ENCODE peak calls at places on chromosomes 5 and 9, in nine cellular contexts. One of them, this sample, is unnamed.

GRCh38 chr9:133429641-133430161 is 7.5 kb downstream of the ADAMTS13 start:
- DNase-seq in A673: no peak
- DNase-seq in lower lobe of right lung: no peak
- DNase-seq in neural progenitor cell: peak
- DNase-seq in HCT116: no peak
- DNase-seq in IMR-90: peak
- DNase-seq in psoas muscle: no peak
- DNase-seq in esophagus squamous epithelium: no peak
- DNase-seq in left ventricle myocardium inferior: no peak
- DNase-seq in this sample: no peak

GRCh38 chr5:135219868-135220267 is 179.2 kb downstream of the MACROH2A1 start:
- DNase-seq in A673: no peak
- DNase-seq in lower lobe of right lung: no peak
- DNase-seq in neural progenitor cell: no peak
- DNase-seq in HCT116: no peak
- DNase-seq in IMR-90: no peak
- DNase-seq in psoas muscle: no peak
- DNase-seq in esophagus squamous epithelium: no peak
- DNase-seq in left ventricle myocardium inferior: no peak
- DNase-seq in this sample: no peak

GRCh38 chr9:127455299-127455992 is 4.1 kb downstream of the LRSAM1 start:
- DNase-seq in A673: no peak
- DNase-seq in lower lobe of right lung: peak
- DNase-seq in neural progenitor cell: no peak
- DNase-seq in HCT116: no peak
- DNase-seq in IMR-90: no peak
- DNase-seq in psoas muscle: peak
- DNase-seq in esophagus squamous epithelium: no peak
- DNase-seq in left ventricle myocardium inferior: peak
- DNase-seq in this sample: peak

GRCh38 chr9:79858509-79858908 is 286.7 kb downstream of the TLE4 start:
- DNase-seq in A673: no peak
- DNase-seq in lower lobe of right lung: no peak
- DNase-seq in neural progenitor cell: no peak
- DNase-seq in HCT116: no peak
- DNase-seq in IMR-90: peak
- DNase-seq in psoas muscle: no peak
- DNase-seq in esophagus squamous epithelium: no peak
- DNase-seq in left ventricle myocardium inferior: no peak
- DNase-seq in this sample: no peak

GRCh38 chr9:126412945-126413344 is 86.3 kb downstream of the MVB12B start:
- DNase-seq in A673: no peak
- DNase-seq in lower lobe of right lung: no peak
- DNase-seq in neural progenitor cell: no peak
- DNase-seq in HCT116: no peak
- DNase-seq in IMR-90: no peak
- DNase-seq in psoas muscle: no peak
- DNase-seq in esophagus squamous epithelium: no peak
- DNase-seq in left ventricle myocardium inferior: no peak
- DNase-seq in this sample: no peak

GRCh38 chr9:15262581-15262980 is 44.4 kb downstream of the TTC39B start:
- DNase-seq in A673: no peak
- DNase-seq in lower lobe of right lung: no peak
- DNase-seq in neural progenitor cell: no peak
- DNase-seq in HCT116: no peak
- DNase-seq in IMR-90: no peak
- DNase-seq in psoas muscle: no peak
- DNase-seq in esophagus squamous epithelium: no peak
- DNase-seq in left ventricle myocardium inferior: no peak
- DNase-seq in this sample: no peak

GRCh38 chr9:137323531-137324331 is 21.7 kb upstream of the NRARP start:
- DNase-seq in A673: no peak
- DNase-seq in lower lobe of right lung: no peak
- DNase-seq in neural progenitor cell: no peak
- DNase-seq in HCT116: no peak
- DNase-seq in IMR-90: no peak
- DNase-seq in psoas muscle: no peak
- DNase-seq in esophagus squamous epithelium: no peak
- DNase-seq in left ventricle myocardium inferior: no peak
- DNase-seq in this sample: no peak

GRCh38 chr9:36818965-36819870 is 214.8 kb downstream of the PAX5 start:
- DNase-seq in A673: no peak
- DNase-seq in lower lobe of right lung: no peak
- DNase-seq in neural progenitor cell: peak
- DNase-seq in HCT116: no peak
- DNase-seq in IMR-90: no peak
- DNase-seq in psoas muscle: no peak
- DNase-seq in esophagus squamous epithelium: no peak
- DNase-seq in left ventricle myocardium inferior: no peak
- DNase-seq in this sample: no peak

GRCh38 chr5:168263108-168263507 is 28.3 kb upstream of the WWC1 start:
- DNase-seq in A673: no peak
- DNase-seq in lower lobe of right lung: no peak
- DNase-seq in neural progenitor cell: peak
- DNase-seq in HCT116: no peak
- DNase-seq in IMR-90: no peak
- DNase-seq in psoas muscle: no peak
- DNase-seq in esophagus squamous epithelium: no peak
- DNase-seq in left ventricle myocardium inferior: no peak
- DNase-seq in this sample: no peak

GRCh38 chr9:94872921-94873511 is 146.5 kb downstream of the AOPEP start:
- DNase-seq in A673: no peak
- DNase-seq in lower lobe of right lung: no peak
- DNase-seq in neural progenitor cell: no peak
- DNase-seq in HCT116: no peak
- DNase-seq in IMR-90: no peak
- DNase-seq in psoas muscle: no peak
- DNase-seq in esophagus squamous epithelium: no peak
- DNase-seq in left ventricle myocardium inferior: no peak
- DNase-seq in this sample: no peak

DNA sequence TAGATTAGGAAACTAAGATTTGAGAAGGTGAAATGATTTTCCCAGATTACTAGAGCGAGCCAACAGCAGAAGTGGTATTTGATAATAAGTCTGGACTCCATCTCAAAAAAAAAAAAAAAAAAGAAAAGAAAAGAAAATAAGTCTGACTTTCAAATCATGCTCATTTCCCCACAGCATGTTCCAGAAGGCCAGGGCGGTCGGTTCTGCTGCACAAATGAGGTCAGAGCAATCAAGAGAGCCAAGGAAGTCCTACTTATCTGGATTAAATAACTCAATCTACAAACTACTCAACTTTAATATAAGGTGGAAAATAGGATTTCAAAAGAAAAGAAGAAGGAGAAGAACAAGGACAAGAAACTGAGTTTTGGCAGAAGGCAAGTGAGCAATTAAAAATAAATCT is 130.4 kb upstream of the RASA1 start:
- DNase-seq in A673: no peak
- DNase-seq in lower lobe of right lung: no peak
- DNase-seq in neural progenitor cell: no peak
- DNase-seq in HCT116: no peak
- DNase-seq in IMR-90: no peak
- DNase-seq in psoas muscle: peak
- DNase-seq in esophagus squamous epithelium: no peak
- DNase-seq in left ventricle myocardium inferior: peak
- DNase-seq in this sample: no peak
- H3K27ac ChIP-seq in A673: no peak
- H3K27ac ChIP-seq in lower lobe of right lung: no peak
- H3K27ac ChIP-seq in neural progenitor cell: no peak
- H3K27ac ChIP-seq in HCT116: no peak
- H3K27ac ChIP-seq in IMR-90: no peak
- H3K27ac ChIP-seq in psoas muscle: no peak
- H3K27ac ChIP-seq in esophagus squamous epithelium: no peak
- H3K27ac ChIP-seq in left ventricle myocardium inferior: peak
- H3K27ac ChIP-seq in this sample: no peak

DNA sequence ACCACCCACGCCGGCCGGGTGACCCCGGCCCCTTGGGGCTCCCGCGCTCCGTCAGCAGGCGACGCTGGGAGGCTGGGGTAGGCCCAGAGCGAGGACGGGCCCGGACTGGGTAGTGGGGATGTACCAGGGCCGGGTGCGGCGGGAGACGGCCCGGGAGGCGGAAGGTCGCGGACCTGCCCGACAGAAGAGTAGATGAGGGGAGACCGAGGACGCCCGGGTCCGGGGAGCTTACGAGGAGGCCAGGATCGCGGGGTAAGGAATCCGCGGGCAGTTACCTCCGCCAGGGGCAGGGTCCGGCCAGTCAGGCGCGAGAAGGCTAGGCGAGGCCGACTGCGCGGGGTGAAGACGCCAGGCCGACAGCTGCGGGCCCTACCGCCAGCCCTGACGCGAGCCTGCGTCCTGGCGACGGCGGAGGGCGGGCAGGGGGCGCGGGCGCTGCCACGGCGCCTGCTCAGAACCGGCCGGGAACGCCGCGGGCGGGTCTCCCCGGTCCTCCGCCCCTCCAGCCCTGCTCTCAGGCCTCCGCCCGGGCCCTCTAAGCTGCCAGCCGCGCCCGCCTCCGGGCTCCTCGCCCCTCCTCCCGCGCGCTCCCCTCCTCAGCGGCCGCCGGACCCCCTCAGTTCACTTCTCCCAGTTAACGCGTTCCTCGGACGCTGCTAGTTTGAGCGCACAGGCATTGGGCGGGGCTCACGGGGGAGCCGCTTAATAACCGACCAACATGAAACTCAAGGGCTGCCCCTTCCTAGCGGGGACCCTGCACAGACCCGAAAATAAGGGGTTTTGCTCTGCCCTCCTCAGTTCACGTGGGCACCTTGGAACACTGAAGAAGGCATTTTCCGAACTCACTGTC is at the start of gene CPLANE1:
- DNase-seq in A673: peak
- DNase-seq in lower lobe of right lung: peak
- DNase-seq in neural progenitor cell: peak
- DNase-seq in HCT116: no peak
- DNase-seq in IMR-90: peak
- DNase-seq in psoas muscle: peak
- DNase-seq in esophagus squamous epithelium: peak
- DNase-seq in left ventricle myocardium inferior: peak
- DNase-seq in this sample: no peak
- TF ChIP-seq CTCF in A673: no peak
- TF ChIP-seq CTCF in lower lobe of right lung: no peak
- TF ChIP-seq CTCF in neural progenitor cell: peak
- TF ChIP-seq CTCF in HCT116: no peak
- TF ChIP-seq CTCF in IMR-90: no peak
- TF ChIP-seq CTCF in psoas muscle: peak
- TF ChIP-seq CTCF in esophagus squamous epithelium: no peak
- TF ChIP-seq CTCF in left ventricle myocardium inferior: peak
- TF ChIP-seq CTCF in this sample: no peak

GRCh38 chr9:33129251-33129885 is 37.8 kb downstream of the B4GALT1 start:
- DNase-seq in A673: no peak
- DNase-seq in lower lobe of right lung: no peak
- DNase-seq in neural progenitor cell: no peak
- DNase-seq in HCT116: no peak
- DNase-seq in IMR-90: no peak
- DNase-seq in psoas muscle: no peak
- DNase-seq in esophagus squamous epithelium: no peak
- DNase-seq in left ventricle myocardium inferior: no peak
- DNase-seq in this sample: no peak

GRCh38 chr9:33128570-33128969 is 38.6 kb downstream of the B4GALT1 start:
- DNase-seq in A673: no peak
- DNase-seq in lower lobe of right lung: no peak
- DNase-seq in neural progenitor cell: no peak
- DNase-seq in HCT116: no peak
- DNase-seq in IMR-90: no peak
- DNase-seq in psoas muscle: no peak
- DNase-seq in esophagus squamous epithelium: no peak
- DNase-seq in left ventricle myocardium inferior: no peak
- DNase-seq in this sample: no peak

GRCh38 chr9:33130961-33131360 is 36.2 kb downstream of the B4GALT1 start:
- DNase-seq in A673: no peak
- DNase-seq in lower lobe of right lung: no peak
- DNase-seq in neural progenitor cell: no peak
- DNase-seq in HCT116: no peak
- DNase-seq in IMR-90: no peak
- DNase-seq in psoas muscle: no peak
- DNase-seq in esophagus squamous epithelium: no peak
- DNase-seq in left ventricle myocardium inferior: no peak
- DNase-seq in this sample: no peak

GRCh38 chr9:33130501-33130900 is 36.6 kb downstream of the B4GALT1 start:
- DNase-seq in A673: peak
- DNase-seq in lower lobe of right lung: no peak
- DNase-seq in neural progenitor cell: no peak
- DNase-seq in HCT116: no peak
- DNase-seq in IMR-90: peak
- DNase-seq in psoas muscle: no peak
- DNase-seq in esophagus squamous epithelium: no peak
- DNase-seq in left ventricle myocardium inferior: no peak
- DNase-seq in this sample: no peak

DNA sequence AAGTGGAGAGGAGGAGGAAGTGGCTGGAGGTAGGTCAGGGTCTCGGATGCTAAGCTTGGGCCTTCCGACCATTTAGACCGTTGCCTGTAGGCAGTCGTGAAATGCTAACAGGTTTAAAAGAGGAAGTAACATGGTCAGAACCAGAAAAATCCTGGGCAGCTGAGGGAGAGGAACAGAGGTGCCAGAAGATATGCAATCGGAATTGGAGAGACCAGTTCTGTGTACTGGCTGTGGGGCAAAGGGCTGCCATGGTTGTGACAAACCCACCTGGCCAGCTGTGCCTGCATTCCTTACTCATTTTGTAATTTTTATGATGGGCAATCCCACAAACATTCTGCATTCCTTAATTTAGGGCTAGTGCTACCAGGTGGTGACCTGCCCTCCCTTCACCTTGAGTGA is 37.3 kb downstream of the B4GALT1 start:
- DNase-seq in A673: no peak
- DNase-seq in lower lobe of right lung: no peak
- DNase-seq in neural progenitor cell: no peak
- DNase-seq in HCT116: no peak
- DNase-seq in IMR-90: no peak
- DNase-seq in psoas muscle: no peak
- DNase-seq in esophagus squamous epithelium: no peak
- DNase-seq in left ventricle myocardium inferior: no peak
- DNase-seq in this sample: no peak
- H3K27ac ChIP-seq in A673: no peak
- H3K27ac ChIP-seq in lower lobe of right lung: peak
- H3K27ac ChIP-seq in neural progenitor cell: no peak
- H3K27ac ChIP-seq in HCT116: no peak
- H3K27ac ChIP-seq in IMR-90: no peak
- H3K27ac ChIP-seq in psoas muscle: no peak
- H3K27ac ChIP-seq in esophagus squamous epithelium: peak
- H3K27ac ChIP-seq in left ventricle myocardium inferior: peak
- H3K27ac ChIP-seq in this sample: no peak

DNA sequence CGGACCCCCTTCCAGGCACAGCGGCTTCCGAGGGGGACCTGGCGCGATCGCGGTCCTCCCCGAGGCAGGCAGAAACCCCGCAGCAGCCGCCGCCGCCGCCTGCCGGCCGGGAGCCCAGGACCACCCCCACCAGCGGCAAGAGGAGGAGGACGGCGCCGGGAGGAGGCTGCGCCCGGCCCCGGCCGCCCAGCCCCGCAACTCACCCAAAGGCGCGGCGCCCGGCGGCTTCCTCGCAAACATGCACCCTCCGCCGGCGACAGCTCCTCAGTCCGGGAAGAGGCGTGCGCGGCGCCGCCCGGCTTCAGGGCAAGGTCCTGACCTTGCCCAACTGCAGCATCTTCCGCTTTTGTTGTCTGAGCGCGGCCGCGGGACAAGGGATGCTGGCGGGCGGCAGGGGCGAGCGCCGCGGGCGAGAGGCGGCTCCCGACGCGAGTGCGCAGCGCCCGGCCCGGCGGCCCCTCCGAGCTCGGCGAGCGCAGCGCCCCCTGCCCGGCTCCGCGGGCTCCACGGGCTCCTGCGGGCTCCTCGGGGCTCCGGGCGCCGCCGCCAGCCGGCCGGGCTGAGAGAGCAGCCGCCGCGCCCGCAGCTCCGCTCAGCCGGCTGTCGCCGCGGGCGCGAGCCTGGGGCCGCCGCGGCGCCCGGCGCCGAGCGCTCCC is 504 bp downstream of the CTNND2 start:
- DNase-seq in A673: peak
- DNase-seq in lower lobe of right lung: no peak
- DNase-seq in neural progenitor cell: peak
- DNase-seq in HCT116: no peak
- DNase-seq in IMR-90: no peak
- DNase-seq in psoas muscle: peak
- DNase-seq in esophagus squamous epithelium: no peak
- DNase-seq in left ventricle myocardium inferior: no peak
- DNase-seq in this sample: no peak
- TF ChIP-seq CTCF in A673: no peak
- TF ChIP-seq CTCF in lower lobe of right lung: no peak
- TF ChIP-seq CTCF in neural progenitor cell: peak
- TF ChIP-seq CTCF in HCT116: no peak
- TF ChIP-seq CTCF in IMR-90: no peak
- TF ChIP-seq CTCF in psoas muscle: no peak
- TF ChIP-seq CTCF in esophagus squamous epithelium: no peak
- TF ChIP-seq CTCF in left ventricle myocardium inferior: no peak
- TF ChIP-seq CTCF in this sample: no peak

This sample was measured in OCI-LY7.